ENCODE peak calls at places on chromosomes 6 and 20, in eight cellular contexts. L, S, T, Q, A, V, H and R are unnamed samples.

GRCh38 chr6:56106231-56106630 is 141.1 kb downstream of the COL21A1 start:
- DNase-seq in A (no peak), S (no peak), Q (no peak), V (no peak), T (no peak), H (no peak), L (no peak), R (no peak)

GRCh38 chr20:61762208-61762710 is 303.4 kb downstream of the TAF4 start:
- DNase-seq in T (no peak), V (no peak), S (no peak), L (no peak), A (no peak), H (no peak), Q (no peak), R (no peak)

GRCh38 chr6:49988900-49989299 is 19.5 kb upstream of the DEFB113 start:
- DNase-seq in L (no peak), S (no peak), T (no peak), Q (no peak), V (no peak), H (no peak), A (no peak), R (no peak)

GRCh38 chr6:52419809-52420667 is at the start of gene EFHC1:
- DNase-seq in S (peak; percentile 98), L (peak; percentile 97), H (peak; percentile 99), T (peak; percentile 78), V (peak; percentile 98), A (peak; percentile 97), Q (peak; percentile 99), R (peak; percentile 96)

GRCh38 chr6:132964101-132964867 is 149.9 kb downstream of the RPS12 start:
- DNase-seq in A (no peak), H (no peak), S (no peak), Q (no peak), V (no peak), L (no peak), T (no peak), R (no peak)

GRCh38 chr6:72411872-72412708 is 209.8 kb upstream of the KCNQ5 start:
- DNase-seq in S (peak; percentile 76), L (peak; percentile 73), V (peak; percentile 71), Q (peak; percentile 79), H (peak; percentile 73), T (peak; percentile 41), A (peak; percentile 83), R (peak; percentile 76)

GRCh38 chr20:23257106-23257761 is 93.4 kb upstream of the NXT1 start:
- DNase-seq in Q (no peak), L (peak; percentile 14), A (no peak), S (no peak), V (no peak), H (no peak), T (no peak), R (no peak)

GRCh38 chr6:28980797-28981390 is 24.2 kb downstream of the ZNF311 start:
- DNase-seq in H (no peak), T (peak; percentile 78), V (no peak), L (peak; percentile 86), A (peak; percentile 68), S (peak; percentile 39), Q (peak; percentile 58), R (no peak)

GRCh38 chr6:152267967-152268845 is 369.0 kb downstream of the SYNE1 start:
- DNase-seq in V (no peak), T (peak; percentile 3), H (no peak), L (peak; percentile 41), Q (no peak), S (peak; percentile 26), A (no peak), R (no peak)

GRCh38 chr6:87925373-87926060 is 122.1 kb upstream of the SPACA1 start:
- DNase-seq in H (no peak), V (no peak), S (no peak), L (no peak), A (no peak), Q (no peak), T (no peak), R (no peak)

GRCh38 chr6:3484240-3484639 is 27.4 kb upstream of the SLC22A23 start:
- DNase-seq in H (no peak), L (peak; percentile 52), Q (no peak), V (no peak), A (no peak), T (no peak), S (no peak), R (no peak)

GRCh38 chr6:117481926-117482239 is 591 bp upstream of the DCBLD1 start:
- DNase-seq in H (no peak), Q (no peak), L (no peak), S (no peak), V (no peak), A (no peak), T (no peak), R (no peak)

GRCh38 chr6:117478853-117479231 is 3.6 kb upstream of the DCBLD1 start:
- DNase-seq in T (no peak), H (no peak), S (no peak), Q (no peak), L (no peak), A (no peak), V (no peak), R (no peak)

GRCh38 chr6:117480651-117481050 is 1.8 kb upstream of the DCBLD1 start:
- DNase-seq in S (no peak), Q (no peak), A (no peak), L (no peak), V (no peak), T (no peak), H (no peak), R (no peak)

GRCh38 chr6:117481278-117481925 is 1.1 kb upstream of the DCBLD1 start:
- DNase-seq in L (no peak), S (no peak), T (no peak), V (no peak), H (no peak), Q (no peak), A (no peak), R (no peak)

GRCh38 chr6:117477988-117478852 is 4.3 kb upstream of the DCBLD1 start:
- DNase-seq in A (no peak), S (no peak), H (no peak), L (peak; percentile 51), Q (no peak), T (no peak), V (no peak), R (no peak)
- TF ChIP-seq CTCF in A (peak; percentile 31), S (peak; percentile 22), H (peak; percentile 37), L (peak; percentile 16), Q (peak; percentile 19), T (peak; percentile 33), V (peak; percentile 5), R (peak; percentile 28)

GRCh38 chr6:8888468-8888867 is 453.1 kb upstream of the SLC35B3 start:
- DNase-seq in Q (no peak), L (peak; percentile 30), V (no peak), T (no peak), A (no peak), H (no peak), S (no peak), R (no peak)
- TF ChIP-seq CTCF in Q (peak; percentile 10), L (peak; percentile 32), V (no peak), T (no peak), A (peak; percentile 54), H (peak; percentile 31), S (no peak), R (peak; percentile 72)

GRCh38 chr20:34988176-34988540 is 32.5 kb downstream of the MYH7B start:
- DNase-seq in A (no peak), T (no peak), H (no peak), L (no peak), S (no peak), Q (no peak), V (no peak), R (no peak)

GRCh38 chr20:34985439-34986310 is 30.0 kb downstream of the MYH7B start:
- DNase-seq in S (no peak), A (no peak), T (no peak), Q (peak; percentile 48), H (no peak), V (no peak), L (no peak), R (no peak)

GRCh38 chr20:34989118-34989517 is 33.5 kb downstream of the MYH7B start:
- DNase-seq in L (no peak), V (no peak), T (no peak), H (no peak), S (no peak), Q (no peak), A (no peak), R (no peak)

GRCh38 chr20:34986311-34987287 is 30.9 kb downstream of the MYH7B start:
- DNase-seq in Q (peak; percentile 47), L (no peak), H (no peak), A (no peak), T (no peak), S (no peak), V (no peak), R (no peak)

GRCh38 chr20:34987288-34988175 is 31.9 kb downstream of the MYH7B start:
- DNase-seq in L (no peak), Q (no peak), H (no peak), T (no peak), S (no peak), A (no peak), V (no peak), R (no peak)
- TF ChIP-seq CTCF in L (no peak), Q (no peak), H (no peak), T (no peak), S (no peak), A (no peak), V (no peak), R (no peak)

GRCh38 chr6:42222450-42222849 is 4.8 kb upstream of the MRPS10 start:
- DNase-seq in H (no peak), V (no peak), S (no peak), T (no peak), Q (no peak), L (no peak), A (no peak), R (no peak)

GRCh38 chr6:42220754-42221153 is 3.1 kb upstream of the MRPS10 start:
- DNase-seq in S (no peak), V (no peak), A (no peak), H (no peak), T (no peak), Q (no peak), L (no peak), R (no peak)

GRCh38 chr6:42221546-42221945 is 3.9 kb upstream of the MRPS10 start:
- DNase-seq in H (no peak), L (no peak), V (no peak), S (no peak), T (no peak), A (no peak), Q (no peak), R (no peak)

GRCh38 chr6:42217165-42217522 is 517 bp downstream of the MRPS10 start:
- DNase-seq in T (no peak), L (no peak), S (no peak), Q (no peak), H (no peak), A (no peak), V (no peak), R (no peak)

DNA sequence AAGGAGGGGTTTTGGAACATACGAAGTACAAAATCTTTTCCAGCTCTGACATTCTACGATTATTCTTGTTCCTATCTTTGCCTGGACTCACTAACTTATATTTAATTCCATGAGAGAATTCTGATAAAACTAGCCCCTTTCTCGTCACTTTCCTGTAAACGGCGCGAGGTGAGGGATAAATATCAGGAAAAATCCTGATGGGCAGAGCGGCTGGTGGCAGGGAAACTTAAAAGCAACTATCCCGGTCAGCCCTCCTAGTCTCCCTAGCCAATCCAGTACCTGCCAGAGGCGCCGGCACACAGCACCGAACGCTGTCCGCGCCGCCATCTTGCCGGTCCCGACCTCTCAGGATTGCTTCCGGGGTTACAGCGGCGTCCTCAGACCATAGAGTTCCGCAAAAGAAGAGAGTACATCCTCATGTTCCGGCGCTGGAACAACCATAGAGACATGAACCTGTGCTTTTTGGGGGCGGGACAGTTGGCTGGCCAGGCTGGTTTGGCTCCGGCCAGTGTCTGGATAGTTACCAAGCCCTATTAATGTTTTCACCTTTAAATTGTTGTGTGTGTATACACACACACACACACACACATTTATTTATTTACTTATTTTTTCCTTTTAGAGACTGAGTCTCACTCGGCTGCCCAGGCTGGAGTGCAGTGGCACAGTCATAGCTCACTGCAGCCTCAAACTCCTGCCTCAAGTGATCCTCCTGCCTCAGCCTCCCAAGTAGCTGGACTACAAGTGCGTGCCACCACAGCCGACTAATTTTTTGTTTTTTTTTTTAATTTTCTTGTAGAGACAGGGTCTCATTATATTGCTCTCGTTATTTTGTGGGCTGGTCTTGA is at the start of gene MRPS10:
- DNase-seq in Q (peak; percentile 96), A (peak; percentile 84), L (peak; percentile 95), V (peak; percentile 90), S (peak; percentile 92), H (peak; percentile 94), T (peak; percentile 85), R (peak; percentile 92)
- TF ChIP-seq CTCF in Q (no peak), A (no peak), L (no peak), V (no peak), S (no peak), H (no peak), T (no peak), R (no peak)